ENCODE peak calls at places on chromosome 13, in four cellular contexts. One of them, this sample, is unnamed.

GRCh38 chr13:80141114-80141849 is 199.6 kb downstream of the SPRY2 start:
- DNase-seq in anterior cingulate cortex: peak; percentile 60
- DNase-seq in activated T-cell treated with anti-CD3 and anti-CD28 coated beads for 24 hours: no peak
- DNase-seq in globus pallidus: peak; percentile 60
- DNase-seq in this sample: no peak

GRCh38 chr13:98775844-98776598 is 23.5 kb upstream of the SLC15A1 start:
- DNase-seq in anterior cingulate cortex: no peak
- DNase-seq in activated T-cell treated with anti-CD3 and anti-CD28 coated beads for 24 hours: no peak
- DNase-seq in globus pallidus: no peak
- DNase-seq in this sample: no peak

GRCh38 chr13:73656863-73657262 is 477.3 kb downstream of the KLF12 start:
- DNase-seq in activated T-cell treated with anti-CD3 and anti-CD28 coated beads for 24 hours: no peak
- DNase-seq in globus pallidus: no peak
- DNase-seq in anterior cingulate cortex: no peak
- DNase-seq in this sample: no peak

GRCh38 chr13:101811881-101812280 is 359.4 kb downstream of the ITGBL1 start:
- DNase-seq in activated T-cell treated with anti-CD3 and anti-CD28 coated beads for 24 hours: no peak
- DNase-seq in globus pallidus: no peak
- DNase-seq in anterior cingulate cortex: no peak
- DNase-seq in this sample: no peak

GRCh38 chr13:114010401-114011101 is 36.7 kb upstream of the C13orf46 start:
- DNase-seq in activated T-cell treated with anti-CD3 and anti-CD28 coated beads for 24 hours: no peak
- DNase-seq in globus pallidus: no peak
- DNase-seq in anterior cingulate cortex: no peak
- DNase-seq in this sample: no peak

GRCh38 chr13:73717632-73718031 is 416.6 kb downstream of the KLF12 start:
- DNase-seq in anterior cingulate cortex: no peak
- DNase-seq in globus pallidus: no peak
- DNase-seq in activated T-cell treated with anti-CD3 and anti-CD28 coated beads for 24 hours: no peak
- DNase-seq in this sample: no peak

GRCh38 chr13:110283661-110284516 is 23.1 kb downstream of the COL4A1 start:
- DNase-seq in activated T-cell treated with anti-CD3 and anti-CD28 coated beads for 24 hours: no peak
- DNase-seq in anterior cingulate cortex: no peak
- DNase-seq in globus pallidus: no peak
- DNase-seq in this sample: no peak

GRCh38 chr13:32135655-32136054 is 104.1 kb downstream of the FRY start:
- DNase-seq in anterior cingulate cortex: no peak
- DNase-seq in activated T-cell treated with anti-CD3 and anti-CD28 coated beads for 24 hours: no peak
- DNase-seq in globus pallidus: no peak
- DNase-seq in this sample: no peak

GRCh38 chr13:113650275-113650674 is 7.7 kb downstream of the ATP4B start:
- DNase-seq in anterior cingulate cortex: no peak
- DNase-seq in activated T-cell treated with anti-CD3 and anti-CD28 coated beads for 24 hours: no peak
- DNase-seq in globus pallidus: no peak
- DNase-seq in this sample: no peak

GRCh38 chr13:112643759-112644459 is 45.9 kb upstream of the ATP11A start:
- DNase-seq in globus pallidus: no peak
- DNase-seq in activated T-cell treated with anti-CD3 and anti-CD28 coated beads for 24 hours: no peak
- DNase-seq in anterior cingulate cortex: no peak
- DNase-seq in this sample: no peak

GRCh38 chr13:108463365-108463764 is 166.0 kb upstream of the MYO16 start:
- DNase-seq in globus pallidus: no peak
- DNase-seq in anterior cingulate cortex: no peak
- DNase-seq in activated T-cell treated with anti-CD3 and anti-CD28 coated beads for 24 hours: no peak
- DNase-seq in this sample: no peak

GRCh38 chr13:55816976-55817601 is 1323.6 kb upstream of the PRR20A start:
- DNase-seq in activated T-cell treated with anti-CD3 and anti-CD28 coated beads for 24 hours: no peak
- DNase-seq in anterior cingulate cortex: no peak
- DNase-seq in globus pallidus: no peak
- DNase-seq in this sample: no peak

GRCh38 chr13:75507027-75508001 is 25.3 kb upstream of the TBC1D4 start:
- DNase-seq in globus pallidus: peak; percentile 14
- DNase-seq in anterior cingulate cortex: no peak
- DNase-seq in activated T-cell treated with anti-CD3 and anti-CD28 coated beads for 24 hours: no peak
- DNase-seq in this sample: no peak

GRCh38 chr13:98509271-98510155 is 67.4 kb downstream of the STK24 start:
- DNase-seq in anterior cingulate cortex: no peak
- DNase-seq in activated T-cell treated with anti-CD3 and anti-CD28 coated beads for 24 hours: peak; percentile 23
- DNase-seq in globus pallidus: no peak
- DNase-seq in this sample: no peak

GRCh38 chr13:44044544-44045178 is 165.0 kb downstream of the LACC1 start:
- DNase-seq in activated T-cell treated with anti-CD3 and anti-CD28 coated beads for 24 hours: no peak
- DNase-seq in globus pallidus: no peak
- DNase-seq in anterior cingulate cortex: no peak
- DNase-seq in this sample: no peak

GRCh38 chr13:51397262-51397933 is 55.4 kb downstream of the INTS6 start:
- DNase-seq in globus pallidus: peak; percentile 9
- DNase-seq in activated T-cell treated with anti-CD3 and anti-CD28 coated beads for 24 hours: no peak
- DNase-seq in anterior cingulate cortex: no peak
- DNase-seq in this sample: no peak

GRCh38 chr13:98141938-98142426 is 912 bp upstream of the FARP1 start:
- DNase-seq in anterior cingulate cortex: no peak
- DNase-seq in activated T-cell treated with anti-CD3 and anti-CD28 coated beads for 24 hours: no peak
- DNase-seq in globus pallidus: peak; percentile 9
- DNase-seq in this sample: no peak

GRCh38 chr13:28220166-28220565 is 81.8 kb downstream of the PAN3 start:
- DNase-seq in activated T-cell treated with anti-CD3 and anti-CD28 coated beads for 24 hours: no peak
- DNase-seq in anterior cingulate cortex: no peak
- DNase-seq in globus pallidus: no peak
- DNase-seq in this sample: no peak